ENCODE peak calls at places on chromosomes 4 and X, in nine cellular contexts. Q is lower lobe of right lung; E is NCI-H2081; Z is naive thymus-derived CD8-positive, alpha-beta T cell; Y is stimulated activated CD4-positive, alpha-beta T cell treated with anti-CD3 and anti-CD28 coated beads, Interleukin-12 subunit alpha, Interleukin-12 subunit beta, amount 100 ng/mL, for 48 hours; G is PC-3; V is GM20000; D is fibroblast of lung; S is IMR-90. W is an unnamed sample.
A peak's percentile ranks its signal among the peaks of the same experiment; 100 is the strongest.

GRCh38 chr4:102234243-102234838 is 110.9 kb downstream of the SLC39A8 start:
- DNase-seq in S (no peak), Z (no peak), V (no peak), D (no peak), E (no peak), G (no peak), Q (no peak), Y (no peak), W (no peak)

GRCh38 chr4:150431221-150431620 is 150.7 kb upstream of the MAB21L2 start:
- DNase-seq in Z (no peak), S (no peak), Y (no peak), Q (no peak), V (no peak), D (no peak), G (no peak), E (no peak), W (no peak)

GRCh38 chrX:65406532-65406931 is 128.1 kb downstream of the LAS1L start:
- DNase-seq in G (no peak), V (no peak), Q (no peak), Y (no peak), Z (no peak), D (no peak), E (no peak), S (no peak), W (no peak)

GRCh38 chrX:19616959-19617358 is 101.7 kb upstream of the MAP3K15 start:
- DNase-seq in Z (no peak), D (peak; percentile 21), S (peak; percentile 23), V (no peak), Y (no peak), G (no peak), Q (no peak), E (no peak), W (no peak)

GRCh38 chr4:6887591-6888371 is 21.8 kb upstream of the TBC1D14 start:
- DNase-seq in S (no peak), D (no peak), E (no peak), Z (no peak), V (no peak), Q (no peak), Y (no peak), G (no peak), W (no peak)

GRCh38 chr4:94507708-94508107 is 56.0 kb downstream of the PDLIM5 start:
- DNase-seq in Q (no peak), Y (no peak), Z (no peak), E (no peak), V (no peak), S (peak; percentile 93), D (peak; percentile 93), G (peak; percentile 78), W (no peak)

GRCh38 chr4:95045429-95045828 is 287.7 kb downstream of the BMPR1B start:
- DNase-seq in Y (no peak), Z (no peak), D (peak; percentile 45), S (no peak), E (peak; percentile 31), G (peak; percentile 64), V (no peak), Q (no peak), W (no peak)

GRCh38 chrX:115547448-115547847 is 13.5 kb upstream of the PLS3 start:
- DNase-seq in Q (no peak), Z (no peak), S (no peak), G (peak; percentile 49), E (no peak), V (no peak), D (no peak), Y (no peak), W (no peak)

GRCh38 chrX:140180585-140180984 is 215.3 kb upstream of the CXorf66 start:
- DNase-seq in Q (no peak), V (no peak), S (peak; percentile 82), E (no peak), Y (no peak), G (peak; percentile 86), D (peak; percentile 96), Z (no peak), W (no peak)

GRCh38 chr4:6909970-6910339 is 329 bp downstream of the TBC1D14 start:
- DNase-seq in Y (no peak), S (no peak), E (peak; percentile 51), D (no peak), G (peak; percentile 8), Q (peak; percentile 77), Z (no peak), V (no peak), W (no peak)

GRCh38 chr4:8762951-8763735 is 108.5 kb downstream of the HMX1 start:
- DNase-seq in Y (no peak), Z (no peak), G (no peak), Q (peak; percentile 23), D (no peak), V (no peak), S (no peak), E (no peak), W (no peak)

GRCh38 chrX:69144854-69145253 is 20.4 kb downstream of the PJA1 start:
- DNase-seq in D (no peak), Q (no peak), S (no peak), G (no peak), E (no peak), V (no peak), Y (no peak), Z (no peak), W (no peak)

GRCh38 chrX:57900961-57901360 is 9.3 kb downstream of the ZXDA start:
- DNase-seq in Z (no peak), G (peak; percentile 27), V (no peak), Y (no peak), E (no peak), S (peak; percentile 21), Q (no peak), D (peak; percentile 73), W (no peak)

GRCh38 chrX:130108647-130109428 is 1.5 kb downstream of the ELF4 start:
- DNase-seq in Q (peak; percentile 72), Y (no peak), G (peak; percentile 44), D (no peak), Z (peak; percentile 18), E (no peak), V (peak; percentile 75), S (no peak), W (no peak)

GRCh38 chr4:138542191-138542771 is 300.1 kb upstream of the SLC7A11 start:
- DNase-seq in Y (no peak), V (no peak), D (peak; percentile 23), S (peak; percentile 20), G (peak; percentile 60), E (no peak), Q (no peak), Z (no peak), W (no peak)

GRCh38 chr4:100257567-100257966 is 67.3 kb upstream of the DDIT4L start:
- DNase-seq in E (no peak), Q (no peak), Y (no peak), D (no peak), V (no peak), Z (no peak), S (peak; percentile 3), G (peak; percentile 53), W (no peak)